ENCODE peak calls at places on chromosomes 7 and 10, in ten cellular contexts. B is cerebellum, D is T-helper 17 cell, O is nephron progenitor cell, S is ecto neural progenitor cell, Z is GM04503, A is Ammon's horn, U is fibroblast of the aortic adventitia, X is Right ventricle myocardium superior, W is EH. F is an unnamed sample.

GRCh38 chr7:451255-452229 is 68.1 kb downstream of the PDGFA start:
- DNase-seq in O (no peak), Z (no peak), X (no peak), U (no peak), B (no peak), D (no peak), S (peak), W (no peak), A (no peak), F (peak)

GRCh38 chr7:28037220-28038010 is 143.2 kb downstream of the JAZF1 start:
- DNase-seq in U (peak), O (no peak), A (no peak), X (no peak), W (peak), Z (peak), B (no peak), D (no peak), S (no peak), F (peak)

GRCh38 chr10:82228701-82229100 is 353.7 kb downstream of the NRG3 start:
- DNase-seq in D (no peak), O (no peak), S (no peak), U (no peak), A (no peak), Z (no peak), W (no peak), X (no peak), B (no peak), F (no peak)

GRCh38 chr7:127251048-127251451 is 1.7 kb downstream of the GRM8 start:
- DNase-seq in Z (no peak), U (no peak), S (no peak), W (peak), O (peak), X (no peak), D (no peak), A (peak), B (no peak), F (no peak)

GRCh38 chr10:59817806-59818205 is 64.6 kb upstream of the MRLN start:
- DNase-seq in A (peak), D (no peak), Z (no peak), U (peak), X (peak), S (no peak), O (no peak), W (peak), B (no peak), F (no peak)

GRCh38 chr10:114575417-114576131 is 82.5 kb downstream of the ABLIM1 start:
- DNase-seq in Z (no peak), U (no peak), D (no peak), B (peak), S (no peak), X (no peak), A (no peak), O (no peak), W (no peak), F (no peak)

GRCh38 chr7:7702826-7703225 is 15.6 kb downstream of the RPA3 start:
- DNase-seq in D (no peak), O (no peak), X (no peak), U (peak), S (no peak), W (peak), A (no peak), B (no peak), Z (peak), F (no peak)

GRCh38 chr10:20890491-20891337 is 6.4 kb downstream of the NEBL start:
- DNase-seq in Z (no peak), U (peak), S (no peak), X (no peak), A (no peak), D (no peak), O (no peak), B (no peak), W (no peak), F (no peak)

GRCh38 chr7:157017639-157018327 is 7.3 kb upstream of the MNX1 start:
- DNase-seq in X (no peak), Z (no peak), W (no peak), B (no peak), S (no peak), D (no peak), A (no peak), O (no peak), U (no peak), F (no peak)

GRCh38 chr10:32949221-32949678 is 8.8 kb downstream of the ITGB1 start:
- DNase-seq in S (no peak), U (peak), B (no peak), O (no peak), Z (no peak), X (no peak), A (no peak), W (peak), D (no peak), F (no peak)

GRCh38 chr7:71298378-71298777 is 166.4 kb downstream of the GALNT17 start:
- DNase-seq in O (no peak), Z (no peak), A (no peak), U (no peak), D (no peak), S (no peak), X (no peak), B (no peak), W (no peak), F (no peak)

GRCh38 chr7:98869001-98869373 is 827 bp downstream of the TMEM130 start:
- DNase-seq in A (no peak), O (no peak), D (no peak), U (no peak), W (no peak), Z (no peak), B (peak), S (no peak), X (no peak), F (no peak)

GRCh38 chr10:44965651-44966097 is 6.1 kb downstream of the RASSF4 start:
- DNase-seq in U (no peak), Z (no peak), S (peak), W (no peak), A (no peak), D (no peak), O (no peak), X (no peak), B (peak), F (peak)

GRCh38 chr7:123655614-123656013 is at the start of gene LMOD2:
- DNase-seq in D (no peak), O (no peak), A (no peak), U (no peak), Z (no peak), W (no peak), X (peak), S (no peak), B (no peak), F (no peak)

GRCh38 chr10:6145414-6145978 is 56.7 kb downstream of the RBM17 start:
- DNase-seq in S (no peak), A (no peak), U (no peak), Z (no peak), B (no peak), D (no peak), O (peak), W (no peak), X (no peak), F (no peak)

GRCh38 chr10:21529236-21529910 is 3.9 kb upstream of the SKIDA1 start:
- DNase-seq in W (no peak), O (no peak), S (no peak), A (no peak), U (no peak), D (no peak), Z (no peak), B (no peak), X (no peak), F (no peak)

GRCh38 chr10:131574363-131574706 is 262.8 kb upstream of the TCERG1L start:
- DNase-seq in W (no peak), O (no peak), A (no peak), S (peak), Z (no peak), D (no peak), U (no peak), B (no peak), X (no peak), F (no peak)

GRCh38 chr10:10831085-10831484 is 186.6 kb upstream of the CELF2 start:
- DNase-seq in U (peak), B (no peak), D (no peak), W (peak), O (no peak), S (no peak), X (no peak), A (no peak), Z (peak), F (no peak)

GRCh38 chr7:121192834-121193233 is 136.0 kb upstream of the WNT16 start:
- DNase-seq in U (peak), B (no peak), W (no peak), X (no peak), S (no peak), Z (no peak), A (no peak), D (no peak), O (no peak), F (no peak)

GRCh38 chr7:31065021-31065593 is 13.0 kb downstream of the ADCYAP1R1 start:
- DNase-seq in X (no peak), A (no peak), W (no peak), D (no peak), Z (no peak), B (no peak), U (no peak), S (no peak), O (no peak), F (no peak)

GRCh38 chr7:155850001-155850436 is 37.8 kb upstream of the SHH start:
- DNase-seq in U (no peak), W (no peak), B (no peak), Z (no peak), A (no peak), X (no peak), D (no peak), S (no peak), O (no peak), F (no peak)

GRCh38 chr7:84665339-84665738 is 470.8 kb upstream of the SEMA3A start:
- DNase-seq in D (no peak), A (no peak), Z (no peak), O (no peak), B (no peak), W (no peak), S (no peak), X (no peak), U (no peak), F (no peak)

GRCh38 chr7:135878284-135878683 is 98.9 kb downstream of the MTPN start:
- DNase-seq in D (no peak), X (no peak), O (no peak), B (no peak), S (no peak), U (no peak), A (no peak), W (no peak), Z (no peak), F (no peak)

GRCh38 chr10:34504534-34504933 is 310.6 kb downstream of the PARD3 start:
- DNase-seq in O (no peak), D (no peak), A (no peak), Z (no peak), W (peak), U (peak), X (no peak), B (no peak), S (no peak), F (no peak)

GRCh38 chr10:620417-620816 is 69.1 kb downstream of the DIP2C start:
- DNase-seq in B (no peak), D (no peak), A (no peak), Z (no peak), U (no peak), O (no peak), X (no peak), S (no peak), W (no peak), F (no peak)

GRCh38 chr10:13716161-13717071 is 129.7 kb downstream of the PRPF18 start:
- DNase-seq in W (peak), Z (peak), B (no peak), X (peak), U (peak), A (peak), S (no peak), D (no peak), O (no peak), F (no peak)

GRCh38 chr7:51256244-51256781 is 60.3 kb downstream of the COBL start:
- DNase-seq in D (no peak), Z (no peak), S (peak), W (no peak), U (no peak), B (no peak), A (peak), O (no peak), X (no peak), F (no peak)

GRCh38 chr10:71735709-71736569 is 16.4 kb upstream of the C10orf105 start:
- DNase-seq in S (no peak), Z (no peak), W (no peak), D (peak), O (no peak), U (no peak), B (no peak), X (peak), A (no peak), F (peak)

GRCh38 chr7:13042605-13043236 is 355.3 kb downstream of the ARL4A start:
- DNase-seq in D (no peak), U (peak), Z (no peak), A (no peak), B (no peak), W (peak), X (no peak), S (no peak), O (no peak), F (no peak)

GRCh38 chr10:11720260-11720741 is 21.9 kb upstream of the ECHDC3 start:
- DNase-seq in W (no peak), S (no peak), D (no peak), Z (no peak), A (peak), O (no peak), B (no peak), X (no peak), U (no peak), F (no peak)

GRCh38 chr7:31068006-31068675 is 16.0 kb downstream of the ADCYAP1R1 start:
- DNase-seq in X (no peak), D (no peak), Z (no peak), O (no peak), W (no peak), S (no peak), A (no peak), U (no peak), B (no peak), F (no peak)

GRCh38 chr7:54864718-54865117 is 105.7 kb upstream of the SEC61G start:
- DNase-seq in A (no peak), X (no peak), B (no peak), S (no peak), Z (no peak), W (no peak), U (no peak), D (no peak), O (no peak), F (no peak)

GRCh38 chr7:73971315-73971700 is 56.7 kb upstream of the ELN start:
- DNase-seq in A (no peak), Z (no peak), W (no peak), U (no peak), D (no peak), S (no peak), X (no peak), O (no peak), B (no peak), F (peak)

GRCh38 chr10:72322280-72323058 is 32.2 kb downstream of the DNAJB12 start:
- DNase-seq in U (no peak), D (no peak), S (no peak), A (no peak), W (no peak), O (no peak), B (no peak), X (no peak), Z (no peak), F (no peak)